ENCODE peak calls at places on chromosome X, in six cellular contexts. One of them, this sample, is unnamed.

GRCh38 chrX:150476183-150476699 is 92.2 kb upstream of the MTM1 start:
- DNase-seq in heart right ventricle: no peak
- DNase-seq in tibial artery: no peak
- DNase-seq in neural crest cell: no peak
- DNase-seq in cardiac muscle cell: peak; percentile 78
- DNase-seq in neural progenitor cell: no peak
- DNase-seq in this sample: no peak

GRCh38 chrX:49291615-49292337 is 11.7 kb upstream of the GAGE10 start:
- DNase-seq in neural crest cell: peak; percentile 67
- DNase-seq in cardiac muscle cell: peak; percentile 70
- DNase-seq in tibial artery: no peak
- DNase-seq in neural progenitor cell: peak; percentile 72
- DNase-seq in heart right ventricle: peak; percentile 33
- DNase-seq in this sample: peak; percentile 76

GRCh38 chrX:73561791-73562190 is 1.2 kb upstream of the CHIC1 start:
- DNase-seq in tibial artery: no peak
- DNase-seq in neural progenitor cell: no peak
- DNase-seq in cardiac muscle cell: peak; percentile 71
- DNase-seq in neural crest cell: no peak
- DNase-seq in heart right ventricle: no peak
- DNase-seq in this sample: no peak

GRCh38 chrX:1138476-1138875 is 74.0 kb downstream of the CRLF2 start:
- DNase-seq in neural crest cell: no peak
- DNase-seq in heart right ventricle: no peak
- DNase-seq in cardiac muscle cell: no peak
- DNase-seq in tibial artery: no peak
- DNase-seq in neural progenitor cell: no peak
- DNase-seq in this sample: no peak

GRCh38 chrX:37921758-37922157 is 74.4 kb upstream of the DYNLT3 start:
- DNase-seq in neural progenitor cell: no peak
- DNase-seq in cardiac muscle cell: no peak
- DNase-seq in tibial artery: no peak
- DNase-seq in neural crest cell: no peak
- DNase-seq in heart right ventricle: no peak
- DNase-seq in this sample: no peak

GRCh38 chrX:28610746-28611145 is 23.5 kb downstream of the IL1RAPL1 start:
- DNase-seq in tibial artery: no peak
- DNase-seq in heart right ventricle: no peak
- DNase-seq in neural crest cell: no peak
- DNase-seq in neural progenitor cell: no peak
- DNase-seq in cardiac muscle cell: no peak
- DNase-seq in this sample: no peak

GRCh38 chrX:132258509-132258908 is 39.3 kb upstream of the RAP2C start:
- DNase-seq in tibial artery: no peak
- DNase-seq in cardiac muscle cell: no peak
- DNase-seq in neural progenitor cell: no peak
- DNase-seq in neural crest cell: no peak
- DNase-seq in heart right ventricle: no peak
- DNase-seq in this sample: no peak

GRCh38 chrX:63050225-63050624 is 300.9 kb downstream of the SPIN4 start:
- DNase-seq in cardiac muscle cell: no peak
- DNase-seq in tibial artery: no peak
- DNase-seq in neural progenitor cell: no peak
- DNase-seq in heart right ventricle: no peak
- DNase-seq in neural crest cell: no peak
- DNase-seq in this sample: no peak

GRCh38 chrX:2848806-2849420 is 20.2 kb downstream of the GYG2 start:
- DNase-seq in tibial artery: no peak
- DNase-seq in neural progenitor cell: no peak
- DNase-seq in cardiac muscle cell: peak; percentile 85
- DNase-seq in neural crest cell: no peak
- DNase-seq in heart right ventricle: no peak
- DNase-seq in this sample: no peak

GRCh38 chrX:15680401-15680800 is 15.8 kb upstream of the CLTRN start:
- DNase-seq in neural crest cell: no peak
- DNase-seq in neural progenitor cell: no peak
- DNase-seq in cardiac muscle cell: peak; percentile 51
- DNase-seq in heart right ventricle: no peak
- DNase-seq in tibial artery: no peak
- DNase-seq in this sample: no peak

GRCh38 chrX:74422029-74422352 is 698 bp downstream of the SLC16A2 start:
- DNase-seq in heart right ventricle: no peak
- DNase-seq in cardiac muscle cell: no peak
- DNase-seq in neural crest cell: no peak
- DNase-seq in neural progenitor cell: no peak
- DNase-seq in tibial artery: no peak
- DNase-seq in this sample: no peak

GRCh38 chrX:120299928-120300327 is 11.3 kb downstream of the TMEM255A start:
- DNase-seq in cardiac muscle cell: no peak
- DNase-seq in tibial artery: no peak
- DNase-seq in neural crest cell: no peak
- DNase-seq in neural progenitor cell: peak; percentile 21
- DNase-seq in heart right ventricle: no peak
- DNase-seq in this sample: peak; percentile 9

GRCh38 chrX:107226766-107227165 is 20.4 kb downstream of the DNAAF6 start:
- DNase-seq in neural progenitor cell: no peak
- DNase-seq in neural crest cell: no peak
- DNase-seq in heart right ventricle: no peak
- DNase-seq in tibial artery: no peak
- DNase-seq in cardiac muscle cell: no peak
- DNase-seq in this sample: no peak

GRCh38 chrX:139920306-139920705 is 12.5 kb downstream of the ATP11C start:
- DNase-seq in tibial artery: no peak
- DNase-seq in cardiac muscle cell: peak; percentile 53
- DNase-seq in neural crest cell: no peak
- DNase-seq in heart right ventricle: no peak
- DNase-seq in neural progenitor cell: no peak
- DNase-seq in this sample: no peak

GRCh38 chrX:54785901-54786300 is 12.2 kb downstream of the ITIH6 start:
- DNase-seq in heart right ventricle: no peak
- DNase-seq in neural progenitor cell: peak; percentile 27
- DNase-seq in neural crest cell: no peak
- DNase-seq in cardiac muscle cell: peak; percentile 24
- DNase-seq in tibial artery: no peak
- DNase-seq in this sample: peak; percentile 22

GRCh38 chrX:111492085-111492484 is 19.4 kb upstream of the SERTM2 start:
- DNase-seq in neural crest cell: no peak
- DNase-seq in heart right ventricle: no peak
- DNase-seq in tibial artery: no peak
- DNase-seq in cardiac muscle cell: no peak
- DNase-seq in neural progenitor cell: no peak
- DNase-seq in this sample: no peak

GRCh38 chrX:27680726-27681125 is 90.6 kb downstream of the DCAF8L2 start:
- DNase-seq in cardiac muscle cell: peak; percentile 33
- DNase-seq in neural progenitor cell: no peak
- DNase-seq in heart right ventricle: no peak
- DNase-seq in neural crest cell: no peak
- DNase-seq in tibial artery: no peak
- DNase-seq in this sample: no peak

GRCh38 chrX:69615779-69616519 is at the start of gene EDA:
- DNase-seq in heart right ventricle: peak; percentile 87
- DNase-seq in cardiac muscle cell: peak; percentile 94
- DNase-seq in neural progenitor cell: peak; percentile 97
- DNase-seq in neural crest cell: peak; percentile 69
- DNase-seq in tibial artery: peak; percentile 77
- DNase-seq in this sample: peak; percentile 84

GRCh38 chrX:11886745-11887144 is 128.7 kb downstream of the MSL3 start:
- DNase-seq in tibial artery: no peak
- DNase-seq in neural crest cell: no peak
- DNase-seq in heart right ventricle: no peak
- DNase-seq in cardiac muscle cell: peak; percentile 37
- DNase-seq in neural progenitor cell: no peak
- DNase-seq in this sample: no peak

GRCh38 chrX:119870626-119871131 is 854 bp downstream of the RNF113A start:
- DNase-seq in neural crest cell: no peak
- DNase-seq in tibial artery: peak; percentile 20
- DNase-seq in neural progenitor cell: peak; percentile 37
- DNase-seq in cardiac muscle cell: peak; percentile 16
- DNase-seq in heart right ventricle: no peak
- DNase-seq in this sample: peak; percentile 5

GRCh38 chrX:147914609-147915008 is 2.9 kb downstream of the FMR1 start:
- DNase-seq in neural progenitor cell: no peak
- DNase-seq in heart right ventricle: no peak
- DNase-seq in neural crest cell: no peak
- DNase-seq in cardiac muscle cell: no peak
- DNase-seq in tibial artery: no peak
- DNase-seq in this sample: no peak

GRCh38 chrX:70172226-70172625 is 5.1 kb upstream of the DGAT2L6 start:
- DNase-seq in heart right ventricle: no peak
- DNase-seq in neural progenitor cell: no peak
- DNase-seq in neural crest cell: no peak
- DNase-seq in cardiac muscle cell: no peak
- DNase-seq in tibial artery: no peak
- DNase-seq in this sample: no peak

GRCh38 chrX:49191033-49191871 is 5.1 kb upstream of the PRICKLE3 start:
- DNase-seq in neural crest cell: peak; percentile 65
- DNase-seq in heart right ventricle: peak; percentile 95
- DNase-seq in neural progenitor cell: peak; percentile 96
- DNase-seq in tibial artery: peak; percentile 95
- DNase-seq in cardiac muscle cell: peak; percentile 99
- DNase-seq in this sample: peak; percentile 74

GRCh38 chrX:44019911-44020310 is 46.7 kb upstream of the NDP start:
- DNase-seq in cardiac muscle cell: no peak
- DNase-seq in neural progenitor cell: no peak
- DNase-seq in heart right ventricle: no peak
- DNase-seq in tibial artery: no peak
- DNase-seq in neural crest cell: no peak
- DNase-seq in this sample: no peak

GRCh38 chrX:35251229-35251628 is 308.6 kb downstream of the FAM47B start:
- DNase-seq in neural progenitor cell: no peak
- DNase-seq in heart right ventricle: no peak
- DNase-seq in neural crest cell: no peak
- DNase-seq in cardiac muscle cell: no peak
- DNase-seq in tibial artery: no peak
- DNase-seq in this sample: no peak

GRCh38 chrX:17005712-17006372 is 59.4 kb downstream of the REPS2 start:
- DNase-seq in tibial artery: no peak
- DNase-seq in neural progenitor cell: no peak
- DNase-seq in heart right ventricle: no peak
- DNase-seq in neural crest cell: no peak
- DNase-seq in cardiac muscle cell: peak; percentile 51
- DNase-seq in this sample: no peak

GRCh38 chrX:2261838-2262678 is 238.7 kb downstream of the DHRSX start:
- DNase-seq in neural progenitor cell: no peak
- DNase-seq in cardiac muscle cell: no peak
- DNase-seq in heart right ventricle: no peak
- DNase-seq in tibial artery: no peak
- DNase-seq in neural crest cell: no peak
- DNase-seq in this sample: no peak

GRCh38 chrX:46573896-46574336 is 351 bp downstream of the CHST7 start:
- DNase-seq in neural crest cell: peak; percentile 10
- DNase-seq in cardiac muscle cell: peak; percentile 59
- DNase-seq in neural progenitor cell: peak; percentile 72
- DNase-seq in heart right ventricle: peak; percentile 32
- DNase-seq in tibial artery: peak; percentile 31
- DNase-seq in this sample: peak; percentile 45

GRCh38 chrX:97211070-97211469 is 327.4 kb downstream of the RPA4 start:
- DNase-seq in tibial artery: no peak
- DNase-seq in neural progenitor cell: no peak
- DNase-seq in neural crest cell: no peak
- DNase-seq in cardiac muscle cell: no peak
- DNase-seq in heart right ventricle: no peak
- DNase-seq in this sample: no peak

GRCh38 chrX:116285506-116285905 is 115.0 kb downstream of the AGTR2 start:
- DNase-seq in neural crest cell: no peak
- DNase-seq in cardiac muscle cell: peak; percentile 30
- DNase-seq in neural progenitor cell: no peak
- DNase-seq in heart right ventricle: no peak
- DNase-seq in tibial artery: no peak
- DNase-seq in this sample: no peak

GRCh38 chrX:51144828-51145442 is 187.7 kb upstream of the NUDT10 start:
- DNase-seq in neural crest cell: peak; percentile 33
- DNase-seq in cardiac muscle cell: peak; percentile 40
- DNase-seq in heart right ventricle: no peak
- DNase-seq in tibial artery: no peak
- DNase-seq in neural progenitor cell: peak; percentile 76
- DNase-seq in this sample: peak; percentile 35

GRCh38 chrX:51148848-51149247 is 183.8 kb upstream of the NUDT10 start:
- DNase-seq in neural progenitor cell: peak; percentile 59
- DNase-seq in cardiac muscle cell: peak; percentile 10
- DNase-seq in tibial artery: no peak
- DNase-seq in heart right ventricle: no peak
- DNase-seq in neural crest cell: no peak
- DNase-seq in this sample: peak; percentile 14
- TF ChIP-seq CTCF in neural progenitor cell: peak; percentile 55
- TF ChIP-seq CTCF in cardiac muscle cell: no peak
- TF ChIP-seq CTCF in tibial artery: no peak
- TF ChIP-seq CTCF in heart right ventricle: no peak
- TF ChIP-seq CTCF in neural crest cell: peak; percentile 59
- TF ChIP-seq CTCF in this sample: no peak

GRCh38 chrX:64427787-64428186 is 32.5 kb upstream of the MTMR8 start:
- DNase-seq in cardiac muscle cell: no peak
- DNase-seq in neural progenitor cell: peak; percentile 15
- DNase-seq in neural crest cell: no peak
- DNase-seq in heart right ventricle: no peak
- DNase-seq in tibial artery: no peak
- DNase-seq in this sample: no peak
- TF ChIP-seq CTCF in cardiac muscle cell: no peak
- TF ChIP-seq CTCF in neural progenitor cell: no peak
- TF ChIP-seq CTCF in neural crest cell: no peak
- TF ChIP-seq CTCF in heart right ventricle: no peak
- TF ChIP-seq CTCF in tibial artery: no peak
- TF ChIP-seq CTCF in this sample: no peak

DNA sequence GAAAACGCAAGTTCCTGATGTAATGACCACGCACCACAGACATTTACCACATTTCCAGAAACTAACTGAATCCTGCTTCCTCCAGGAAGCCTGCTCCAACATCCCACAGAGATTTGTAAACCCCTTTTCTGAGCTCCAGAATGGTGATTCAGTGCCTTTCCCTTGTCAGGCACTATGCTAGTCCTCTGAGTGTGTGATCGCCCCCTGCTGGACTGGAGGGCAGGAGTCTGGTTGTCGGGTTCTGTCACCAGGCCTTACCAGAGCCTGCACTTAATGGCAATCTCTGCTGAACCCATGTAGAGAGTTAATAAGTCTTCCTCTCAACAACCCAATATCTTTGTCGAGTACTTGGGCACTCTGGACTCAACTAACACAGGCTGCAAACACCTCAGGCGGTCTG is 14.5 kb upstream of the KDM5C start:
- DNase-seq in neural progenitor cell: no peak
- DNase-seq in heart right ventricle: no peak
- DNase-seq in tibial artery: no peak
- DNase-seq in cardiac muscle cell: no peak
- DNase-seq in neural crest cell: no peak
- DNase-seq in this sample: peak; percentile 22
- TF ChIP-seq CTCF in neural progenitor cell: peak; percentile 8
- TF ChIP-seq CTCF in heart right ventricle: no peak
- TF ChIP-seq CTCF in tibial artery: no peak
- TF ChIP-seq CTCF in cardiac muscle cell: no peak
- TF ChIP-seq CTCF in neural crest cell: peak; percentile 21
- TF ChIP-seq CTCF in this sample: no peak

DNA sequence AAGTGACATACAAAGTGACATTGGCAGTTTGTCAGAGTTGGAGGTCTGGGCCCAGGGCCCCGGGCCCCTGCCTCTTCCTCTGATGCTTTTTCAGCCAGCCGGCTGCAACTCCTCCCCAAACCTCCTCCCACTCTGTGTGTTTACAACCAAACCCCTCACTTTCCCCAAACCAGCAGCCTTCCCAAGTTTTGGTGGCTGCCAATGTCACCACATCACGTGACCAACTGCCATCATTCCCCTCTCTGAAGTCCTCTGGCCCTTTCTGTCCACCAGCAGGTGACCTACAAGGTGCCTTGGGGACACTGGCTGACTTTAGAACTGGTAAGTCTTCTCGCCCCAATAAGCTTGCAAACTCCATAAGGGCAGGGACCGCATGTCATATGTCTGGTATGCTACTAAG is 357.7 kb downstream of the BCOR start:
- DNase-seq in neural progenitor cell: no peak
- DNase-seq in cardiac muscle cell: no peak
- DNase-seq in neural crest cell: no peak
- DNase-seq in tibial artery: no peak
- DNase-seq in heart right ventricle: no peak
- DNase-seq in this sample: no peak
- TF ChIP-seq CTCF in neural progenitor cell: no peak
- TF ChIP-seq CTCF in cardiac muscle cell: no peak
- TF ChIP-seq CTCF in neural crest cell: no peak
- TF ChIP-seq CTCF in tibial artery: no peak
- TF ChIP-seq CTCF in heart right ventricle: no peak
- TF ChIP-seq CTCF in this sample: no peak